ENCODE peak calls at places on chromosomes 5 and 9, in four cellular contexts. P is adrenal gland, H is ascending aorta, L is cardiac muscle cell. J is an unnamed sample.
A peak's percentile ranks its signal among the peaks of the same experiment; 100 is the strongest.

GRCh38 chr5:171415115-171415730 is 4.2 kb upstream of the FGF18 start:
- DNase-seq in P (peak; percentile 11), H (no peak), L (no peak), J (peak; percentile 31)

GRCh38 chr5:177507165-177507564 is 2.5 kb downstream of the DOK3 start:
- DNase-seq in H (no peak), L (no peak), P (no peak), J (no peak)

GRCh38 chr5:176737746-176738699 is 72.3 kb upstream of the UNC5A start:
- DNase-seq in L (no peak), P (peak; percentile 6), H (peak; percentile 15), J (no peak)

GRCh38 chr5:13878357-13878756 is 66.1 kb downstream of the DNAH5 start:
- DNase-seq in P (no peak), L (no peak), H (no peak), J (no peak)

GRCh38 chr9:134655101-134655500 is 13.5 kb downstream of the COL5A1 start:
- DNase-seq in H (no peak), L (no peak), P (no peak), J (no peak)

GRCh38 chr5:42570946-42571625 is 147.8 kb downstream of the GHR start:
- DNase-seq in P (no peak), H (no peak), L (no peak), J (no peak)

GRCh38 chr5:126354012-126354856 is 69.0 kb upstream of the GRAMD2B start:
- DNase-seq in P (no peak), L (peak; percentile 57), H (no peak), J (peak; percentile 65)

GRCh38 chr9:87771251-87772006 is 45.5 kb downstream of the CTSL start:
- DNase-seq in L (no peak), H (no peak), P (no peak), J (no peak)

GRCh38 chr9:125663127-125663526 is 43.9 kb downstream of the MAPKAP1 start:
- DNase-seq in P (no peak), H (no peak), L (no peak), J (no peak)

GRCh38 chr9:124784503-124784902 is 7.6 kb downstream of the OLFML2A start:
- DNase-seq in P (peak; percentile 14), L (no peak), H (peak; percentile 48), J (no peak)

GRCh38 chr5:97162045-97162444 is 19.6 kb upstream of the LIX1 start:
- DNase-seq in L (peak; percentile 82), P (peak; percentile 83), H (peak; percentile 73), J (peak; percentile 55)

GRCh38 chr5:128154943-128155342 is 71.4 kb downstream of the SLC12A2 start:
- DNase-seq in H (no peak), L (no peak), P (no peak), J (no peak)

GRCh38 chr9:99224445-99224844 is 2.4 kb downstream of the SEC61B start:
- DNase-seq in P (no peak), L (no peak), H (no peak), J (no peak)

GRCh38 chr5:177296581-177296980 is 6.9 kb downstream of the RAB24 start:
- DNase-seq in L (no peak), P (no peak), H (no peak), J (no peak)

GRCh38 chr5:159198063-159199036 is 11.0 kb downstream of the RNF145 start:
- DNase-seq in L (no peak), P (no peak), H (no peak), J (no peak)

GRCh38 chr9:4461434-4461833 is 28.8 kb upstream of the SLC1A1 start:
- DNase-seq in P (no peak), L (no peak), H (no peak), J (no peak)

GRCh38 chr9:127916665-127917581 is at the start of gene ST6GALNAC4:
- DNase-seq in L (peak; percentile 95), P (peak; percentile 97), H (peak; percentile 97), J (peak; percentile 93)

GRCh38 chr9:126439402-126439765 is 112.8 kb downstream of the MVB12B start:
- DNase-seq in L (no peak), H (no peak), P (no peak), J (no peak)

GRCh38 chr9:16202913-16203734 is 650.3 kb downstream of the CCDC171 start:
- DNase-seq in L (no peak), P (no peak), H (no peak), J (peak; percentile 50)

GRCh38 chr9:128361296-128361980 is 9.7 kb upstream of the URM1 start:
- DNase-seq in P (no peak), H (no peak), L (no peak), J (peak; percentile 91)

GRCh38 chr5:32753051-32753450 is 41.9 kb downstream of the NPR3 start:
- DNase-seq in H (no peak), P (no peak), L (no peak), J (no peak)

GRCh38 chr5:1830571-1831228 is 29.5 kb downstream of the NDUFS6 start:
- DNase-seq in P (no peak), L (no peak), H (no peak), J (no peak)

GRCh38 chr9:14321517-14322125 is 7.7 kb upstream of the NFIB start:
- DNase-seq in L (no peak), P (no peak), H (no peak), J (no peak)

GRCh38 chr9:77544491-77545000 is 103.6 kb downstream of the GNA14 start:
- DNase-seq in H (no peak), P (no peak), L (no peak), J (no peak)

GRCh38 chr9:126676685-126677143 is 63.0 kb downstream of the LMX1B start:
- DNase-seq in H (no peak), L (peak; percentile 36), P (no peak), J (no peak)

GRCh38 chr9:83583151-83584014 is 39.6 kb upstream of the IDNK start:
- DNase-seq in P (peak; percentile 75), L (peak; percentile 66), H (peak; percentile 85), J (peak; percentile 76)

GRCh38 chr5:169581580-169582227 is 1.9 kb upstream of the SPDL1 start:
- DNase-seq in L (peak; percentile 71), P (peak; percentile 82), H (peak; percentile 76), J (peak; percentile 39)

GRCh38 chr5:135375040-135375439 is 24.0 kb downstream of the MACROH2A1 start:
- DNase-seq in L (no peak), P (no peak), H (no peak), J (no peak)

GRCh38 chr5:135050244-135050767 is 16.3 kb upstream of the PITX1 start:
- DNase-seq in P (no peak), H (no peak), L (no peak), J (no peak)

GRCh38 chr5:146986469-146986868 is 107.9 kb upstream of the PPP2R2B start:
- DNase-seq in P (no peak), L (no peak), H (no peak), J (no peak)

GRCh38 chr5:74673011-74673790 is 11.8 kb upstream of the HEXB start:
- DNase-seq in L (peak; percentile 21), P (peak; percentile 32), H (no peak), J (peak; percentile 52)

GRCh38 chr9:93422987-93423386 is 28.5 kb upstream of the FAM120A start:
- DNase-seq in L (no peak), H (no peak), P (no peak), J (no peak)

GRCh38 chr9:137237759-137238726 is 3.0 kb upstream of the TUBB4B start:
- DNase-seq in L (no peak), P (no peak), H (no peak), J (peak; percentile 93)

GRCh38 chr9:95440447-95440846 is 76.3 kb downstream of the PTCH1 start:
- DNase-seq in P (no peak), L (no peak), H (peak; percentile 52), J (no peak)

GRCh38 chr5:14593326-14594036 is 11.9 kb downstream of the OTULINL start:
- DNase-seq in L (no peak), H (no peak), P (no peak), J (no peak)

GRCh38 chr9:93036887-93037475 is 21.5 kb upstream of the SUSD3 start:
- DNase-seq in H (no peak), P (no peak), L (no peak), J (no peak)

DNA sequence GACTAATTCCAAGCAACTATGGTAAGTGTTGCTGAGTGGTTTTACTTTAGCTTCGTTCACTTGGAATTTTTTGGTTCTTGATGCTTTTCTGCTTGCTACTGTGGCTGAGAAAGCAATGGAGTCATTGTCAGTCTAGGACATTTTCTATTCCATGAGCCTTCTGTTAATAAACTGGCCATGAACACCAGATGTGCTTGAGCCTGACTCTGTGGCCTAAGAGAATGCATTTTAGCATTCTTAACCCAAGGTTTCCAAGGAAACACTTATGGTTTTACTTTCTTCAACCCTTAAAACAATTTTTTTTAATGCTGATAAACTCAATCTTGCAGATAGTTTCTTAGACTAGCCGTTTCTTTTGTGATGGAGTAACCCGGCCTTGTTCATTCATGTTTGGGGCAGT is 42.3 kb downstream of the OSTF1 start:
- DNase-seq in P (no peak), H (no peak), L (no peak), J (no peak)
- H3K4me3 ChIP-seq in P (no peak overlapping the region), H (no peak overlapping the region), L (no peak overlapping the region), J (no peak overlapping the region)

GRCh38 chr9:21997480-21997879 is 2.9 kb downstream of the CDKN2B-AS1 start:
- DNase-seq in P (no peak), L (no peak), H (no peak), J (no peak)
- H3K9me3 ChIP-seq in P (no peaks in the 10 kb centered on the region), L (no peaks in the 10 kb centered on the region), H (no peaks in the 10 kb centered on the region), J (no peaks in the 10 kb centered on the region)

DNA sequence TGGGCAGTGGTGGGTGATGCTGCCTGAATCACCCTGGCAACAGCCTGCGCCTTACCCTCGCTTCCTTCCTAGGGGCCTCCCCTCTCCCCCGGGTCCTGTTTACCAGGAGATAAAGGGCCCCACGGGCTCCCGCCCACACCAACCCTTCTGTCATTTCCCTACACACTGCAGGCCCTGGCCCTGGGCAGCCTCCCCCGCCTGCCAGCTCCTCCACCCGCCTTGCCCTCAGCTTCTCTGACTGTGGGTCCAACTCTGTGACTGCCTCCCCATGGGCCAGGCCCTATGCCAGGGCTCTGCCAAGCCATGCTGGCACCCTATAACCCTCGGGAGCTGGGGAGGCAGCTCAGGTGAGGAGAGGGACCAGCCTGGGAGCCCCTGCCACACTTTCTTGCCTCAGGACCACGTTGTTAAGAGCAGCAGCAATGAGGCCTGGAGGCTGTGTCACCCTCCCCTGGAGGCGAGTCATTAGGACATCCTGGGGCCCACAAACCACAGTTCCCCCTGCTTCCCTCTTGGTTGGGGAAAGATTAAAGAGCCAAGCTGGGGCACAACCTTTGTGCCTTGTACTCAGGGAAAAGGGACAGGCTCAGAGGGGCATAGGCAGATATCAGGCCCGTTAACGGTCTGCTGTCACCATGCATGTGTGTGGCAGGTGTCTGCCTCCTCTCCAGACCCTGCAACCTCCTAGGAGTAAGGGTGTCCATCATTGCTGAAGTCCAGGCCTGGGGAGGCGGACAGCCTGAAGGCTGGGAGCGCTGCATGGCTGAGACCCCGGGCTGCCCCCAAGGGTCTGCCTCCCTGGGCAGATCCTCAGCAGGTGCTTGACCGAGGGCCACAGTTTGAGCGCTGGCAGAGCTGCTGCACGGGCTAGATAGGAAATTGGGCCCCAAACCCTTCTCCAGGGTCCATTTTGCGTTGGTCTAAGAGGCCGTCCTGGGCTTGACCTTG is 2.7 kb downstream of the MGAT4B start:
- DNase-seq in P (no peak), L (no peak), H (peak; percentile 58), J (no peak)
- H3K4me3 ChIP-seq in P (no peak overlapping the region), L (no peak overlapping the region), H (no peak overlapping the region), J (no peak overlapping the region)

GRCh38 chr5:178522361-178522760 is 67.8 kb downstream of the COL23A1 start:
- DNase-seq in H (no peak), L (no peak), P (no peak), J (no peak)
- H3K9me3 ChIP-seq in H (no peaks in the 10 kb centered on the region), L (no peaks in the 10 kb centered on the region), P (no peaks in the 10 kb centered on the region), J (peaks cover 2% of the 10 kb centered on the region)